ENCODE peak calls at places on chromosomes 2 and 18, in ten cellular contexts. One of them, this sample, is unnamed.

GRCh38 chr2:84217446-84217845 is 241.6 kb downstream of the SUCLG1 start:
- DNase-seq in NCI-H345: no peak
- DNase-seq in EL: no peak
- DNase-seq in fibroblast of lung: no peak
- DNase-seq in activated CD8-positive, alpha-beta memory T cell treated with anti-CD3 and anti-CD28 coated beads for 48 hours: no peak
- DNase-seq in small intestine: no peak
- DNase-seq in activated T-cell treated with anti-CD3 and anti-CD28 coated beads for 48 hours: no peak
- DNase-seq in GM23338: no peak
- DNase-seq in NCI-H446: no peak
- DNase-seq in ELR: no peak
- DNase-seq in this sample: no peak

GRCh38 chr2:43832457-43832856 is 6.2 kb downstream of the ABCG5 start:
- DNase-seq in NCI-H345: no peak
- DNase-seq in EL: no peak
- DNase-seq in fibroblast of lung: peak; percentile 45
- DNase-seq in activated CD8-positive, alpha-beta memory T cell treated with anti-CD3 and anti-CD28 coated beads for 48 hours: no peak
- DNase-seq in small intestine: peak; percentile 81
- DNase-seq in activated T-cell treated with anti-CD3 and anti-CD28 coated beads for 48 hours: no peak
- DNase-seq in GM23338: peak; percentile 29
- DNase-seq in NCI-H446: no peak
- DNase-seq in ELR: peak; percentile 2
- DNase-seq in this sample: no peak

GRCh38 chr2:75076088-75076487 is 117.6 kb downstream of the POLE4 start:
- DNase-seq in NCI-H345: peak; percentile 96
- DNase-seq in EL: no peak
- DNase-seq in fibroblast of lung: no peak
- DNase-seq in activated CD8-positive, alpha-beta memory T cell treated with anti-CD3 and anti-CD28 coated beads for 48 hours: no peak
- DNase-seq in small intestine: no peak
- DNase-seq in activated T-cell treated with anti-CD3 and anti-CD28 coated beads for 48 hours: no peak
- DNase-seq in GM23338: no peak
- DNase-seq in NCI-H446: peak; percentile 92
- DNase-seq in ELR: no peak
- DNase-seq in this sample: no peak

GRCh38 chr2:55236992-55237543 is 4.6 kb downstream of the RPS27A start:
- DNase-seq in NCI-H345: no peak
- DNase-seq in EL: no peak
- DNase-seq in fibroblast of lung: no peak
- DNase-seq in activated CD8-positive, alpha-beta memory T cell treated with anti-CD3 and anti-CD28 coated beads for 48 hours: no peak
- DNase-seq in small intestine: no peak
- DNase-seq in activated T-cell treated with anti-CD3 and anti-CD28 coated beads for 48 hours: no peak
- DNase-seq in GM23338: no peak
- DNase-seq in NCI-H446: no peak
- DNase-seq in ELR: no peak
- DNase-seq in this sample: no peak

GRCh38 chr18:40789286-40789685 is 1165.7 kb upstream of the PIK3C3 start:
- DNase-seq in NCI-H345: no peak
- DNase-seq in EL: no peak
- DNase-seq in fibroblast of lung: no peak
- DNase-seq in activated CD8-positive, alpha-beta memory T cell treated with anti-CD3 and anti-CD28 coated beads for 48 hours: no peak
- DNase-seq in small intestine: no peak
- DNase-seq in activated T-cell treated with anti-CD3 and anti-CD28 coated beads for 48 hours: no peak
- DNase-seq in GM23338: no peak
- DNase-seq in NCI-H446: no peak
- DNase-seq in ELR: peak; percentile 13
- DNase-seq in this sample: no peak

GRCh38 chr2:11647834-11648600 is 22.0 kb downstream of the NTSR2 start:
- DNase-seq in NCI-H345: no peak
- DNase-seq in EL: peak; percentile 17
- DNase-seq in fibroblast of lung: no peak
- DNase-seq in activated CD8-positive, alpha-beta memory T cell treated with anti-CD3 and anti-CD28 coated beads for 48 hours: no peak
- DNase-seq in small intestine: no peak
- DNase-seq in activated T-cell treated with anti-CD3 and anti-CD28 coated beads for 48 hours: no peak
- DNase-seq in GM23338: peak; percentile 47
- DNase-seq in NCI-H446: no peak
- DNase-seq in ELR: peak; percentile 13
- DNase-seq in this sample: peak; percentile 29

GRCh38 chr18:31686572-31686971 is 2.2 kb upstream of the B4GALT6 start:
- DNase-seq in NCI-H345: no peak
- DNase-seq in EL: no peak
- DNase-seq in fibroblast of lung: no peak
- DNase-seq in activated CD8-positive, alpha-beta memory T cell treated with anti-CD3 and anti-CD28 coated beads for 48 hours: no peak
- DNase-seq in small intestine: no peak
- DNase-seq in activated T-cell treated with anti-CD3 and anti-CD28 coated beads for 48 hours: no peak
- DNase-seq in GM23338: no peak
- DNase-seq in NCI-H446: no peak
- DNase-seq in ELR: no peak
- DNase-seq in this sample: no peak

GRCh38 chr2:201697899-201698298 is 545 bp downstream of the MPP4 start:
- DNase-seq in NCI-H345: no peak
- DNase-seq in EL: peak; percentile 82
- DNase-seq in fibroblast of lung: peak; percentile 76
- DNase-seq in activated CD8-positive, alpha-beta memory T cell treated with anti-CD3 and anti-CD28 coated beads for 48 hours: no peak
- DNase-seq in small intestine: no peak
- DNase-seq in activated T-cell treated with anti-CD3 and anti-CD28 coated beads for 48 hours: no peak
- DNase-seq in GM23338: no peak
- DNase-seq in NCI-H446: no peak
- DNase-seq in ELR: peak; percentile 89
- DNase-seq in this sample: peak; percentile 90

GRCh38 chr2:231483398-231484329 is 19.4 kb upstream of the NCL start:
- DNase-seq in NCI-H345: no peak
- DNase-seq in EL: peak; percentile 32
- DNase-seq in fibroblast of lung: no peak
- DNase-seq in activated CD8-positive, alpha-beta memory T cell treated with anti-CD3 and anti-CD28 coated beads for 48 hours: no peak
- DNase-seq in small intestine: no peak
- DNase-seq in activated T-cell treated with anti-CD3 and anti-CD28 coated beads for 48 hours: peak; percentile 33
- DNase-seq in GM23338: peak; percentile 73
- DNase-seq in NCI-H446: peak; percentile 24
- DNase-seq in ELR: peak; percentile 46
- DNase-seq in this sample: peak; percentile 49

GRCh38 chr2:175111200-175111657 is 56.8 kb downstream of the ATF2 start:
- DNase-seq in NCI-H345: peak; percentile 20
- DNase-seq in EL: peak; percentile 55
- DNase-seq in fibroblast of lung: peak; percentile 68
- DNase-seq in activated CD8-positive, alpha-beta memory T cell treated with anti-CD3 and anti-CD28 coated beads for 48 hours: no peak
- DNase-seq in small intestine: peak; percentile 66
- DNase-seq in activated T-cell treated with anti-CD3 and anti-CD28 coated beads for 48 hours: no peak
- DNase-seq in GM23338: peak; percentile 84
- DNase-seq in NCI-H446: peak; percentile 46
- DNase-seq in ELR: peak; percentile 74
- DNase-seq in this sample: peak; percentile 73

This sample was measured in cardiac fibroblast.